ENCODE peak calls at places on chromosome 11, in seven cellular contexts. X is fibroblast of mammary gland, M is AG09309, W is fibroblast of lung, N is fibroblast of the aortic adventitia, A is A549, R is MM.1S. P is an unnamed sample.

GRCh38 chr11:64925536-64926449 is 1.3 kb downstream of the PPP2R5B start:
- DNase-seq in X (no peak), M (no peak), W (no peak), N (no peak), A (no peak), R (no peak), P (no peak)

GRCh38 chr11:47233989-47234668 is 14.5 kb downstream of the ACP2 start:
- DNase-seq in X (peak; percentile 79), M (no peak), W (peak; percentile 77), N (peak; percentile 74), A (peak; percentile 90), R (no peak), P (no peak)

GRCh38 chr11:121486054-121486453 is 33.3 kb upstream of the SORL1-AS1 start:
- DNase-seq in X (no peak), M (no peak), W (no peak), N (no peak), A (no peak), R (no peak), P (no peak)

GRCh38 chr11:2997406-2997805 is 5.3 kb upstream of the NAP1L4 start:
- DNase-seq in X (no peak), M (no peak), W (no peak), N (no peak), A (no peak), R (no peak), P (no peak)

GRCh38 chr11:19276859-19277808 is 36.4 kb upstream of the E2F8 start:
- DNase-seq in X (peak; percentile 27), M (no peak), W (no peak), N (no peak), A (peak; percentile 67), R (no peak), P (no peak)

GRCh38 chr11:88807349-88807748 is 258.4 kb downstream of the GRM5 start:
- DNase-seq in X (no peak), M (no peak), W (no peak), N (no peak), A (no peak), R (no peak), P (peak; percentile 3)

GRCh38 chr11:55942785-55943392 is 6.7 kb upstream of the OR5I1 start:
- DNase-seq in X (peak; percentile 43), M (no peak), W (peak; percentile 4), N (peak; percentile 21), A (peak; percentile 62), R (peak; percentile 57), P (peak; percentile 53)

GRCh38 chr11:1165256-1166041 is 7.7 kb downstream of the MUC5AC start:
- DNase-seq in X (no peak), M (no peak), W (no peak), N (no peak), A (no peak), R (no peak), P (no peak)

GRCh38 chr11:76795936-76796441 is 12.8 kb downstream of the TSKU start:
- DNase-seq in X (no peak), M (no peak), W (no peak), N (no peak), A (no peak), R (no peak), P (no peak)

GRCh38 chr11:112268406-112268805 is 7.7 kb upstream of the PLET1 start:
- DNase-seq in X (no peak), M (no peak), W (no peak), N (no peak), A (no peak), R (no peak), P (no peak)

GRCh38 chr11:122421684-122422083 is 233.8 kb upstream of the UBASH3B start:
- DNase-seq in X (no peak), M (no peak), W (no peak), N (no peak), A (peak; percentile 9), R (no peak), P (no peak)

GRCh38 chr11:2208691-2209369 is 37.2 kb upstream of the TH start:
- DNase-seq in X (no peak), M (no peak), W (no peak), N (no peak), A (peak; percentile 38), R (no peak), P (no peak)

GRCh38 chr11:7220636-7221035 is 31.1 kb upstream of the SYT9 start:
- DNase-seq in X (no peak), M (no peak), W (no peak), N (no peak), A (no peak), R (no peak), P (no peak)

GRCh38 chr11:9617960-9618359 is 44.5 kb downstream of the WEE1 start:
- DNase-seq in X (peak; percentile 85), M (peak; percentile 69), W (peak; percentile 53), N (peak; percentile 85), A (peak; percentile 40), R (no peak), P (no peak)

GRCh38 chr11:11379661-11380060 is 26.6 kb upstream of the CSNK2A3 start:
- DNase-seq in X (no peak), M (no peak), W (no peak), N (no peak), A (no peak), R (no peak), P (no peak)

GRCh38 chr11:1744879-1745700 is 5.3 kb downstream of the IFITM10 start:
- DNase-seq in X (no peak), M (no peak), W (no peak), N (no peak), A (no peak), R (no peak), P (no peak)

GRCh38 chr11:129259950-129260349 is 67.8 kb upstream of the ARHGAP32 start:
- DNase-seq in X (no peak), M (no peak), W (peak; percentile 40), N (peak; percentile 14), A (no peak), R (no peak), P (no peak)

GRCh38 chr11:69122337-69122641 is 33.4 kb upstream of the SMIM38 start:
- DNase-seq in X (no peak), M (no peak), W (no peak), N (no peak), A (no peak), R (no peak), P (no peak)

GRCh38 chr11:66339163-66339675 is 3.0 kb upstream of the RIN1 start:
- DNase-seq in X (no peak), M (no peak), W (no peak), N (no peak), A (no peak), R (no peak), P (no peak)

GRCh38 chr11:83156996-83157754 is at the start of gene PCF11:
- DNase-seq in X (no peak), M (no peak), W (no peak), N (no peak), A (no peak), R (no peak), P (no peak)

GRCh38 chr11:125001073-125001764 is 47.2 kb downstream of the CCDC15 start:
- DNase-seq in X (peak; percentile 3), M (no peak), W (no peak), N (peak; percentile 7), A (no peak), R (no peak), P (peak; percentile 6)

GRCh38 chr11:95698939-95699562 is 90.5 kb downstream of the FAM76B start:
- DNase-seq in X (peak; percentile 60), M (no peak), W (no peak), N (peak; percentile 70), A (no peak), R (no peak), P (no peak)

GRCh38 chr11:1746956-1747752 is 3.2 kb downstream of the IFITM10 start:
- DNase-seq in X (no peak), M (no peak), W (no peak), N (no peak), A (no peak), R (no peak), P (no peak)

GRCh38 chr11:57311109-57311936 is 13.4 kb downstream of the TNKS1BP1 start:
- DNase-seq in X (peak; percentile 98), M (peak; percentile 91), W (peak; percentile 99), N (peak; percentile 98), A (peak; percentile 92), R (no peak), P (peak; percentile 81)

DNA sequence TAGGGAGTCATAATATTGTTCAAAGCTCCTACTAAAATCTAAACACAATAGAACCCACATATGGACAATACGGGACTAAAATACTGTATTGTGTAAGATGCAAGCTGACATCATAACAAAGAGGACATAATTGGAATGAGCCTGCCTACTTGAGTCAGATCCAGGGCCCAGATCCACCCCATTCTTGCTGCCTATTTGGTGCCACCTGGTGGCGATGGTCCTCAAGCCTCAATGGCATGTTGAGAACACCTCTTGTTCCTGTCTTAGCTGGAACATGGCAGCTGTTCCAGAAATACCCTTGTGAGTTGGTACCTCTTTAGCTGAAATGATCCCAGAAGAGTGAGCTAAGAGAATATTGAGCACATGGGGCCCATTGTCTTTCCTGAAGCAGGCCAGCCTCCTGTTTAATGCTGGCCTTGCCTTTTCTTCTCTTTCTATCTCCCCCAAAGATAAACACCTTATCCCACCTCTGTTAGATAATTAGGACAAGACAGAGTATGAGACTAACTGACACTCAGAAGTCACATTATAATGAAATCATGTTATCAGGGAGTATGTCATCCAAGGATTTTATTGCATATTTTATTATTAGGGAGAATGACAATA is 680.9 kb upstream of the ANO5 start:
- DNase-seq in X (peak; percentile 57), M (no peak), W (no peak), N (peak; percentile 5), A (peak; percentile 77), R (peak; percentile 72), P (peak; percentile 64)
- TF ChIP-seq CTCF in X (peak; percentile 47), M (no peak), W (peak; percentile 17), N (peak; percentile 9), A (peak; percentile 53), R (peak; percentile 91), P (peak; percentile 63)

GRCh38 chr11:15969281-15969680 is 387.1 kb downstream of the SOX6 start:
- DNase-seq in X (peak; percentile 92), M (peak; percentile 27), W (peak; percentile 92), N (peak; percentile 91), A (peak; percentile 74), R (peak; percentile 85), P (peak; percentile 70)
- H3K4me3 ChIP-seq in X (no peak overlapping the region), M (no peak overlapping the region), W (no peak overlapping the region), N (no peak overlapping the region), A (no peak overlapping the region), R (no peak overlapping the region), P (peak overlapping the region; percentile 14)

GRCh38 chr11:18005376-18006129 is 7.3 kb downstream of the SERGEF start:
- DNase-seq in X (no peak), M (no peak), W (no peak), N (no peak), A (no peak), R (no peak), P (no peak)

GRCh38 chr11:18000760-18001159 is 12.1 kb downstream of the SERGEF start:
- DNase-seq in X (no peak), M (no peak), W (no peak), N (no peak), A (no peak), R (no peak), P (no peak)

DNA sequence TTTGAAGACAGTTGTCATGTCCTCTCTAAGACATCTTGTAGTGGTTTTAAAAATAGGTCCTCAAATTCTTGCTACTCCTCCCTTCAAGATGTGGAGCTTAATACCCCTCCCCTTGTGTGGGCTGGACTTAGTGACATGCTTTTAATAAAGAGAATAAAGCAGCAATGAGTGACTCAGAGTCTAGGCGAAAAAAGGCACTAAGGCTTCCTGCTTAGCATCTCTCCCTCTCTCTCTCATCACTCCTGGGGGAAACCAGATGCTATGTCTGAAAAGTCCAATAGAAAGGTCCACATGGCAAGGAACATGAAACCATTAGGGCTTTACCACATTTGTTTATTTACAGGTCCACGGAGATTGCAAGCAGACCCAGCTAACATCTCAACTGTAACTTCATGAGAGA is 11.7 kb downstream of the SERGEF start:
- DNase-seq in X (no peak), M (no peak), W (peak; percentile 21), N (no peak), A (no peak), R (no peak), P (no peak)
- TF ChIP-seq CTCF in X (no peak), M (no peak), W (no peak), N (no peak), A (no peak), R (no peak), P (no peak)

GRCh38 chr11:35390737-35391682 is 28.3 kb downstream of the SLC1A2 start:
- DNase-seq in X (peak; percentile 87), M (no peak), W (peak; percentile 86), N (peak; percentile 72), A (peak; percentile 73), R (no peak), P (peak; percentile 79)
- H3K4me3 ChIP-seq in X (no peak overlapping the region), M (no peak overlapping the region), W (no peak overlapping the region), N (no peak overlapping the region), A (no peak overlapping the region), R (no peak overlapping the region), P (peak overlapping the region; percentile 18)